ENCODE peak calls at places on chromosomes 13 and 19, in five cellular contexts. Y, G, A, U and K are unnamed samples.

GRCh38 chr13:86870388-86870966 is 800.7 kb upstream of the SLITRK5 start:
- DNase-seq in Y (no peak), G (peak; percentile 4), A (no peak), U (no peak), K (no peak)

GRCh38 chr19:17754634-17755532 is 3.6 kb downstream of the FCHO1 start:
- DNase-seq in Y (no peak), G (no peak), A (peak; percentile 80), U (no peak), K (no peak)

GRCh38 chr19:22893855-22894270 is 61.8 kb downstream of the ZNF723 start:
- DNase-seq in Y (no peak), G (peak; percentile 2), A (no peak), U (no peak), K (no peak)

GRCh38 chr13:57666554-57666953 is 35.0 kb downstream of the PCDH17 start:
- DNase-seq in Y (no peak), G (no peak), A (no peak), U (no peak), K (no peak)

GRCh38 chr19:3270908-3271307 is 46.4 kb downstream of the CELF5 start:
- DNase-seq in Y (no peak), G (peak; percentile 89), A (no peak), U (no peak), K (no peak)

GRCh38 chr13:109669234-109669612 is 117.2 kb downstream of the IRS2 start:
- DNase-seq in Y (no peak), G (no peak), A (no peak), U (no peak), K (no peak)

GRCh38 chr19:4352701-4353121 is 9.3 kb downstream of the MPND start:
- DNase-seq in Y (no peak), G (peak; percentile 88), A (peak; percentile 79), U (peak; percentile 68), K (peak; percentile 30)

GRCh38 chr13:48531416-48532145 is 1.3 kb downstream of the RCBTB2 start:
- DNase-seq in Y (no peak), G (no peak), A (no peak), U (peak; percentile 39), K (no peak)

GRCh38 chr19:5349041-5349440 is 8.4 kb upstream of the PTPRS start:
- DNase-seq in Y (no peak), G (no peak), A (no peak), U (no peak), K (no peak)

GRCh38 chr13:75236774-75237173 is 245.2 kb downstream of the TBC1D4 start:
- DNase-seq in Y (no peak), G (no peak), A (no peak), U (no peak), K (no peak)

GRCh38 chr13:22009500-22009899 is 338.6 kb downstream of the FGF9 start:
- DNase-seq in Y (no peak), G (no peak), A (no peak), U (no peak), K (no peak)

GRCh38 chr19:50380767-50381166 is 3.4 kb upstream of the POLD1 start:
- DNase-seq in Y (no peak), G (no peak), A (peak; percentile 72), U (no peak), K (no peak)

GRCh38 chr13:65597839-65598818 is 1632.0 kb downstream of the PCDH9 start:
- DNase-seq in Y (no peak), G (no peak), A (no peak), U (no peak), K (no peak)

GRCh38 chr13:95050800-95051620 is 250.2 kb downstream of the ABCC4 start:
- DNase-seq in Y (no peak), G (no peak), A (no peak), U (no peak), K (no peak)

GRCh38 chr19:30385666-30386065 is 13.5 kb downstream of the ZNF536 start:
- DNase-seq in Y (no peak), G (no peak), A (no peak), U (no peak), K (no peak)

GRCh38 chr13:107993239-107993948 is 221.9 kb downstream of the LIG4 start:
- DNase-seq in Y (no peak), G (no peak), A (no peak), U (no peak), K (no peak)

GRCh38 chr19:55369651-55370304 is 485 bp downstream of the IL11 start:
- DNase-seq in Y (no peak), G (peak; percentile 96), A (no peak), U (no peak), K (no peak)

GRCh38 chr19:40381321-40381720 is 8.7 kb downstream of the HIPK4 start:
- DNase-seq in Y (no peak), G (peak; percentile 33), A (no peak), U (no peak), K (no peak)

GRCh38 chr19:1312732-1313694 is 27.3 kb downstream of the EFNA2 start:
- DNase-seq in Y (no peak), G (no peak), A (no peak), U (peak; percentile 39), K (no peak)

GRCh38 chr13:90538063-90538462 is 809.4 kb upstream of the MIR17HG start:
- DNase-seq in Y (no peak), G (no peak), A (no peak), U (no peak), K (no peak)

GRCh38 chr13:48631441-48631840 is 22.3 kb upstream of the CYSLTR2 start:
- DNase-seq in Y (no peak), G (no peak), A (no peak), U (no peak), K (no peak)

GRCh38 chr19:27767234-27767633 is 1445.7 kb downstream of the UQCRFS1 start:
- DNase-seq in Y (no peak), G (no peak), A (no peak), U (peak; percentile 4), K (no peak)
- H3K9me3 ChIP-seq in Y (no peaks in the 10 kb centered on the region), G (no peaks in the 10 kb centered on the region), A (peaks cover 100% of the 10 kb centered on the region), U (no peaks in the 10 kb centered on the region), K (peaks cover 4% of the 10 kb centered on the region)

GRCh38 chr19:44112802-44113137 is 429 bp upstream of the ZNF225 start:
- DNase-seq in Y (no peak), G (no peak), A (no peak), U (no peak), K (no peak)

GRCh38 chr19:44113138-44113783 is at the start of gene ZNF225:
- DNase-seq in Y (peak; percentile 97), G (peak; percentile 88), A (peak; percentile 94), U (peak; percentile 98), K (peak; percentile 55)

GRCh38 chr19:44111910-44112463 is 1.2 kb upstream of the ZNF225 start:
- DNase-seq in Y (peak; percentile 35), G (peak; percentile 24), A (no peak), U (no peak), K (no peak)

GRCh38 chr19:44109458-44109857 is 3.7 kb upstream of the ZNF225 start:
- DNase-seq in Y (no peak), G (no peak), A (no peak), U (no peak), K (no peak)

GRCh38 chr19:44107751-44108150 is 5.4 kb upstream of the ZNF225 start:
- DNase-seq in Y (no peak), G (no peak), A (no peak), U (no peak), K (no peak)
- H3K9me3 ChIP-seq in Y (peaks cover 4% of the 10 kb centered on the region), G (peaks cover 4% of the 10 kb centered on the region), A (peaks cover 95% of the 10 kb centered on the region), U (no peaks in the 10 kb centered on the region), K (peaks cover 27% of the 10 kb centered on the region)

GRCh38 chr19:57709616-57710015 is 612 bp upstream of the ZNF154 start:
- DNase-seq in Y (no peak), G (no peak), A (no peak), U (peak; percentile 19), K (no peak)

GRCh38 chr19:57706346-57706745 is 2.7 kb downstream of the ZNF154 start:
- DNase-seq in Y (no peak), G (no peak), A (no peak), U (no peak), K (no peak)

GRCh38 chr19:57708641-57709354 is at the start of gene ZNF154:
- DNase-seq in Y (peak; percentile 50), G (no peak), A (peak; percentile 84), U (peak; percentile 66), K (peak; percentile 22)

GRCh38 chr19:57712222-57712621 is 3.2 kb upstream of the ZNF154 start:
- DNase-seq in Y (no peak), G (no peak), A (no peak), U (no peak), K (no peak)
- H3K9me3 ChIP-seq in Y (no peaks in the 10 kb centered on the region), G (peaks cover 3% of the 10 kb centered on the region), A (peaks cover 98% of the 10 kb centered on the region), U (no peaks in the 10 kb centered on the region), K (peaks cover 21% of the 10 kb centered on the region)

GRCh38 chr19:28655054-28655453 is 557.9 kb downstream of the UQCRFS1 start:
- DNase-seq in Y (no peak), G (no peak), A (no peak), U (no peak), K (no peak)
- H3K9me3 ChIP-seq in Y (no peaks in the 10 kb centered on the region), G (no peaks in the 10 kb centered on the region), A (peaks cover 44% of the 10 kb centered on the region), U (no peaks in the 10 kb centered on the region), K (no peaks in the 10 kb centered on the region)